ENCODE peak calls at places on chromosome 3, in eight cellular contexts. One of them, this sample, is unnamed.

GRCh38 chr3:88795502-88795901 is 311.9 kb upstream of the EPHA3 start:
- DNase-seq in endodermal cell: no peak
- DNase-seq in mesenchymal stem cell: no peak
- DNase-seq in neuronal stem cell: no peak
- DNase-seq in astrocyte: no peak
- DNase-seq in psoas muscle: no peak
- DNase-seq in H1: no peak
- DNase-seq in SK-N-SH: no peak
- DNase-seq in this sample: no peak

GRCh38 chr3:61574854-61575253 is 13.5 kb downstream of the PTPRG start:
- DNase-seq in endodermal cell: no peak
- DNase-seq in mesenchymal stem cell: peak; percentile 60
- DNase-seq in psoas muscle: peak; percentile 46
- DNase-seq in neuronal stem cell: no peak
- DNase-seq in SK-N-SH: no peak
- DNase-seq in astrocyte: peak; percentile 100
- DNase-seq in H1: peak; percentile 43
- DNase-seq in this sample: no peak

GRCh38 chr3:197490098-197490497 is 65.7 kb downstream of the BDH1 start:
- DNase-seq in H1: no peak
- DNase-seq in mesenchymal stem cell: peak; percentile 36
- DNase-seq in psoas muscle: no peak
- DNase-seq in SK-N-SH: no peak
- DNase-seq in neuronal stem cell: no peak
- DNase-seq in endodermal cell: peak; percentile 69
- DNase-seq in astrocyte: peak; percentile 86
- DNase-seq in this sample: no peak

GRCh38 chr3:94132777-94133176 is 69.9 kb downstream of the NSUN3 start:
- DNase-seq in mesenchymal stem cell: no peak
- DNase-seq in astrocyte: no peak
- DNase-seq in H1: no peak
- DNase-seq in neuronal stem cell: no peak
- DNase-seq in endodermal cell: no peak
- DNase-seq in psoas muscle: no peak
- DNase-seq in SK-N-SH: no peak
- DNase-seq in this sample: no peak

GRCh38 chr3:138670409-138670808 is 61.8 kb downstream of the FAIM start:
- DNase-seq in mesenchymal stem cell: no peak
- DNase-seq in endodermal cell: no peak
- DNase-seq in psoas muscle: no peak
- DNase-seq in H1: no peak
- DNase-seq in astrocyte: no peak
- DNase-seq in SK-N-SH: no peak
- DNase-seq in neuronal stem cell: no peak
- DNase-seq in this sample: no peak

GRCh38 chr3:195255571-195256501 is 15.1 kb downstream of the XXYLT1 start:
- DNase-seq in endodermal cell: peak; percentile 42
- DNase-seq in neuronal stem cell: no peak
- DNase-seq in astrocyte: no peak
- DNase-seq in mesenchymal stem cell: no peak
- DNase-seq in H1: peak; percentile 45
- DNase-seq in psoas muscle: no peak
- DNase-seq in SK-N-SH: no peak
- DNase-seq in this sample: no peak

GRCh38 chr3:106881177-106881576 is 496.1 kb upstream of the CCDC54 start:
- DNase-seq in SK-N-SH: no peak
- DNase-seq in astrocyte: no peak
- DNase-seq in mesenchymal stem cell: no peak
- DNase-seq in neuronal stem cell: no peak
- DNase-seq in endodermal cell: no peak
- DNase-seq in psoas muscle: no peak
- DNase-seq in H1: no peak
- DNase-seq in this sample: no peak

GRCh38 chr3:38738630-38739395 is 77.2 kb downstream of the SCN10A start:
- DNase-seq in psoas muscle: no peak
- DNase-seq in SK-N-SH: peak; percentile 70
- DNase-seq in mesenchymal stem cell: peak; percentile 46
- DNase-seq in neuronal stem cell: peak; percentile 58
- DNase-seq in endodermal cell: peak; percentile 98
- DNase-seq in H1: peak; percentile 94
- DNase-seq in astrocyte: no peak
- DNase-seq in this sample: no peak

GRCh38 chr3:51904034-51904823 is 1.1 kb upstream of the IQCF1 start:
- DNase-seq in psoas muscle: no peak
- DNase-seq in neuronal stem cell: no peak
- DNase-seq in endodermal cell: no peak
- DNase-seq in astrocyte: no peak
- DNase-seq in SK-N-SH: no peak
- DNase-seq in H1: no peak
- DNase-seq in mesenchymal stem cell: no peak
- DNase-seq in this sample: no peak

GRCh38 chr3:129119365-129120100 is 2.1 kb downstream of the RAB43 start:
- DNase-seq in endodermal cell: peak; percentile 64
- DNase-seq in SK-N-SH: no peak
- DNase-seq in mesenchymal stem cell: peak; percentile 11
- DNase-seq in astrocyte: no peak
- DNase-seq in psoas muscle: no peak
- DNase-seq in H1: no peak
- DNase-seq in neuronal stem cell: no peak
- DNase-seq in this sample: no peak

GRCh38 chr3:55524565-55525244 is 37.6 kb upstream of the WNT5A start:
- DNase-seq in psoas muscle: no peak
- DNase-seq in SK-N-SH: no peak
- DNase-seq in H1: no peak
- DNase-seq in neuronal stem cell: no peak
- DNase-seq in astrocyte: peak; percentile 89
- DNase-seq in mesenchymal stem cell: no peak
- DNase-seq in endodermal cell: no peak
- DNase-seq in this sample: no peak

DNA sequence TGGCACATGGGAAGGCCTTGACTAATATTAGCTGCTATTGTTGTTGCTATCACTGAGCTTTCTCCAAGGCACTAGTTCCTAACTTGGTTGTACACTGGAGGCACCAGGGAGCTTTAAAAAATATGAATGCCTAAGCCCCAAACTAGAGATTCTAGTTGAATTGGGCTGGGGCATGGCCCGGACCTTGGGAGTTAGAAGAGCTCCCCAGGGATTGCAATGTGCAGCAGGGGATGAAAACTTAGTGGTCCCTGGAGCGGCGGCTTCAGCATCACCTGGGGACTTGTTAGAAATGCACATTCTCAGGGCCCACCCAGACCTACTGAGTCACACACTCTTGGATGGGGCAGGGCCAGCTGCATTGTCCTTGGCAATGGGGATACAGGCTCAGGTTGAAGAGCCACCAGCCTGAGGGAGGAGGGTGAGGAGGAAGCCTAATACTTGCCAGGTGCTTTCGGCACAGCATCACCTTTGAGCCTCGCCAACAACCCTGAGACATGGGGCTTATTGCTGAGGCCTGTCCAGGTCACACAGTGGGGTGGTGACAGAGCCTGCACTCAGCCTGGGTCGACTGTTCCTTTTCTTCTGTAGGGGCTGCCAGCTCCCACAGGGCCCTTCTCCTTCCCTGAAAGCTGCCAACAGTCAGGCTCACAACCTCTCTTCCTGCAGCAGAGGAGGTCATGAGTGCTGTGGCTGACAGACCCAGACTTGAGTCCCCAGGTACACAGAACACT is 84.5 kb downstream of the ATP2B2 start:
- DNase-seq in SK-N-SH: no peak
- DNase-seq in neuronal stem cell: no peak
- DNase-seq in psoas muscle: no peak
- DNase-seq in astrocyte: no peak
- DNase-seq in mesenchymal stem cell: no peak
- DNase-seq in H1: no peak
- DNase-seq in endodermal cell: no peak
- DNase-seq in this sample: no peak
- H3K27me3 ChIP-seq in SK-N-SH: no peaks in the 10 kb centered on the region
- H3K27me3 ChIP-seq in neuronal stem cell: peaks cover 19% of the 10 kb centered on the region
- H3K27me3 ChIP-seq in psoas muscle: no peaks in the 10 kb centered on the region
- H3K27me3 ChIP-seq in astrocyte: no peaks in the 10 kb centered on the region
- H3K27me3 ChIP-seq in mesenchymal stem cell: peaks cover 83% of the 10 kb centered on the region
- H3K27me3 ChIP-seq in H1: no peaks in the 10 kb centered on the region
- H3K27me3 ChIP-seq in endodermal cell: no peaks in the 10 kb centered on the region
- H3K27me3 ChIP-seq in this sample: peaks cover 4% of the 10 kb centered on the region

DNA sequence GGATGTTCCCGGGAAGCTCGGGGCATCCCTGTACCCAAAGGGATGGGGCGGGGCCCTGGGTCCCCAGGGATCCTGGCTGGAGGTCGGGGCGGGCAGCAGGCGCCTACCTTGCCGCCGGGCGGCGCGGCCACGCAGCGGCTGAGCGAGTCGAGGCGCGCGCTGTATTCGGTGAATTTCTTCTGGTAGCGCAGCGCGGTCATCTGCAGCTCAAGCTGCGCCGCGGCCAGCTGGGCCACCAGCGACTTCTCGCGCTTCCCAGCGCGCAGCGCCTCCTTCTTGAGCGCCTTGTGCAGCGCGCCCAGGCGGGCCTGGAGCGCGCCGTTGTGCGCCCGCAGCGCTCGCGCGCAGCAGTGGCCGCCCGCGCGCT is 762 bp downstream of the PDZRN3 start:
- DNase-seq in mesenchymal stem cell: peak; percentile 84
- DNase-seq in H1: peak; percentile 79
- DNase-seq in astrocyte: peak; percentile 71
- DNase-seq in endodermal cell: peak; percentile 88
- DNase-seq in SK-N-SH: peak; percentile 78
- DNase-seq in psoas muscle: peak; percentile 67
- DNase-seq in neuronal stem cell: no peak
- DNase-seq in this sample: peak; percentile 66
- H3K4me3 ChIP-seq in mesenchymal stem cell: peak overlapping the region; percentile 92
- H3K4me3 ChIP-seq in H1: peak overlapping the region; percentile 70
- H3K4me3 ChIP-seq in astrocyte: peak overlapping the region; percentile 63
- H3K4me3 ChIP-seq in endodermal cell: peak overlapping the region; percentile 90
- H3K4me3 ChIP-seq in SK-N-SH: peak overlapping the region; percentile 76
- H3K4me3 ChIP-seq in psoas muscle: peak overlapping the region; percentile 81
- H3K4me3 ChIP-seq in neuronal stem cell: peak overlapping the region; percentile 55
- H3K4me3 ChIP-seq in this sample: peak overlapping the region; percentile 99

DNA sequence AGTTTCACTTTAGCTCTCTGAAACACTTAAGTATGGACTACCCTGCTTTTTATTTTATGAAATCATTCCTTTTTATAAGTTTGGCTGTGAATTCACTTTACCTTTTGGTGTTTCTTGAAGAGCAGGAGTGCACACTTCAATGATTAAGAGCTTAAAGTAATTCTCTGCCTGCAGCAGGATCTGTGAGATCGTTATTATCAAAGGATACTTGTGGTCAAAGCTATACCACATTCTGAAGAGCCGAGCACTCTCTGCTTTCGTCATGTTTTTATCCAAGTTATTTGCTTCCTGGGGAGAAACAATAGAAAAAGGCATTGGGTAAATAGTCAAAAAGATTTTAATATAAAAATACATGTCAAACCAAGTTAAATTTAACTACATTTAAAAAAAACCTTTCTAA is 243.7 kb downstream of the CHST2 start:
- DNase-seq in mesenchymal stem cell: peak; percentile 62
- DNase-seq in H1: no peak
- DNase-seq in SK-N-SH: no peak
- DNase-seq in endodermal cell: no peak
- DNase-seq in astrocyte: peak; percentile 80
- DNase-seq in neuronal stem cell: no peak
- DNase-seq in psoas muscle: no peak
- DNase-seq in this sample: no peak
- H3K27me3 ChIP-seq in mesenchymal stem cell: no peaks in the 10 kb centered on the region
- H3K27me3 ChIP-seq in H1: no peaks in the 10 kb centered on the region
- H3K27me3 ChIP-seq in SK-N-SH: no peaks in the 10 kb centered on the region
- H3K27me3 ChIP-seq in endodermal cell: peaks cover 93% of the 10 kb centered on the region
- H3K27me3 ChIP-seq in astrocyte: no peaks in the 10 kb centered on the region
- H3K27me3 ChIP-seq in neuronal stem cell: no peaks in the 10 kb centered on the region
- H3K27me3 ChIP-seq in psoas muscle: no peaks in the 10 kb centered on the region
- H3K27me3 ChIP-seq in this sample: no peaks in the 10 kb centered on the region

DNA sequence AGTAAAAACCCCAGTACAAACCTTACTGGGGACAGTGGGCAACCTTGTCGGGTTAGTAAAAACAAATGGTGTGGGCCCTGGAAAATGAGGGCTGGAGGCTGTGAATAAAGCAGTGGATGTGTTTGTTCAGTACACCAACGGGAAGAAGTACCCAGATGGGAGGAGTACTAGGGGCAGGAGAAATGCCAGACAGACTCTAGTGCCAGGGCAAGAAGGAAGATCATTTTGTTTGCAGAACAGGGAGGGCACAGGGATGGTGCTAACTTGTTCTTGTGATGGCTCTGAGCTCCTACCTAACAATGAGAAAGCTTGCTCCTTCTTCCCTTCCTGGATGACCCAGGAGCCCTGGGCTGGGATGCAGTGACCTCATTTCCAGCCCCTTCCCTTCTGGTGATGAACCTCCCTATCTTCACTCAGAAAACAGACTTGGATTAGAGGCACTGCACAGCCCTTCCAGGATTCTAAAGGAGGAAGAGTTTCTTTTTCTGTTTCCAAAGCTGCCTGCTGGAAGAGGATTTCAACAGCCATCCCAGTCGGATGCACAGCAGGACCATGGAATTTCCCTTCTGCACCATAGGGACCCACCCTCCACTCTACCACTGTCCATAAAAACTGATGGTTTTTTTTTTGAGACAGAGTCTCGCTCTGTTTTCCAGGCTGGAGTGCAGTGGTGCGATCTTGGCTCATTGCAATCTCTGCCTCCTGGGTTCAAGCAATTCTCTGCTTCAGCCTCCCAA is 6.1 kb downstream of the RASSF1 start:
- DNase-seq in mesenchymal stem cell: peak; percentile 68
- DNase-seq in neuronal stem cell: no peak
- DNase-seq in H1: no peak
- DNase-seq in psoas muscle: no peak
- DNase-seq in astrocyte: no peak
- DNase-seq in endodermal cell: no peak
- DNase-seq in SK-N-SH: no peak
- DNase-seq in this sample: no peak
- H3K4me3 ChIP-seq in mesenchymal stem cell: peak overlapping the region; percentile 40
- H3K4me3 ChIP-seq in neuronal stem cell: no peak overlapping the region
- H3K4me3 ChIP-seq in H1: no peak overlapping the region
- H3K4me3 ChIP-seq in psoas muscle: peak overlapping the region; percentile 93
- H3K4me3 ChIP-seq in astrocyte: no peak overlapping the region
- H3K4me3 ChIP-seq in endodermal cell: peak overlapping the region; percentile 3
- H3K4me3 ChIP-seq in SK-N-SH: no peak overlapping the region
- H3K4me3 ChIP-seq in this sample: no peak overlapping the region

DNA sequence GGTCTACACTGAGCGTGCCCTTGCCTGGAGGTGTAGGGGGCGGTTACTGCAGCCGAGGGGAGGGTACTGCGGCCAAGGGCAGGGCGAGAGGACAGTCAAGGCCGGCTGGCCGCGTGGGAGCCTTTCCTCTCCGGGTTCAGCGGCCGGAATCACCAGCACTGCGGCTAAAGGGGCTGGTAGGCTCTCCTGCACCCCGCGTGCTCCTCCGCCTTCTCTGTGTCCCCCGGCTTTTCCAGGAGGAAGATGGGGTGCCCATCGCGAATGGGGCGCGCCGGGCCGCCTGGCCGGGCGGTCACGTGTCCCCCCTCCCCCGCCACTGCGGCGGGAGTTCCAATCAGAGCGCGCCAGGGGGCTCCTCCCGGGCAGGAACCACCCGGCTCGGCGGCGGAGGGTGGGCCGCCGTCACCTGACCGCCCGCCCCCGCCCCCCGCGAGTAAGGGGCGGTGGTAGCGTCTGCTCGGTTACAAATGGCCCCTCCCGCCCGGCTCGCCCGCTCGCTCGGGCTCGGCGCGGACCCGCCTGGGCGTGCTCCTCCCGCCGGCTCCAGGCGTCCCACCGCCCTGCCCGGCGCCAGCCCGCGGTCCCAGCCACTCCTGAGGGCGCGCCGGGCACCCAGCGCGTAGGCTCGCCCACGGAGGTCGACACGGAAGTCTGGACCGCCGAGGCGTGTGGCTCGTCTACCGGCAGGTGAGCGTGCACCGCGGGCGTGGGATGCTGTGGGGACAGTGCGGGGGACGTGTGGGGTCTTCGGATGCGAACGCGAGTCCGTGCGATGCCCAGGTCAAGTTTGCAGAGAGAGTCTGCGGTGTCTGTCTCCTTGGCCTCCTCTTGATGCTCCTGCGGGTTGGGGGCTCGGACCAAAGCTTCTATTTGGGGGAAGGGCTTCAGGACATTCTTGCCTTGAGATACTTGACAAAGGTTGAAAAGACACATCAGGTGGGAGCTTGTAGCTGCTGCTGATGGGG is 242.6 kb upstream of the TOPAZ1 start:
- DNase-seq in astrocyte: no peak
- DNase-seq in SK-N-SH: peak; percentile 99
- DNase-seq in neuronal stem cell: peak; percentile 56
- DNase-seq in H1: peak; percentile 83
- DNase-seq in mesenchymal stem cell: peak; percentile 4
- DNase-seq in psoas muscle: no peak
- DNase-seq in endodermal cell: peak; percentile 84
- DNase-seq in this sample: peak; percentile 74
- H3K27me3 ChIP-seq in astrocyte: peaks cover 50% of the 10 kb centered on the region
- H3K27me3 ChIP-seq in SK-N-SH: no peaks in the 10 kb centered on the region
- H3K27me3 ChIP-seq in neuronal stem cell: peaks cover 95% of the 10 kb centered on the region
- H3K27me3 ChIP-seq in H1: peaks cover 60% of the 10 kb centered on the region
- H3K27me3 ChIP-seq in mesenchymal stem cell: no peaks in the 10 kb centered on the region
- H3K27me3 ChIP-seq in psoas muscle: peaks cover 89% of the 10 kb centered on the region
- H3K27me3 ChIP-seq in endodermal cell: peaks cover 94% of the 10 kb centered on the region
- H3K27me3 ChIP-seq in this sample: no peaks in the 10 kb centered on the region